ENCODE peak calls at places on chromosomes 6 and 20, in five cellular contexts. P, Q, R, B and F are unnamed samples. For H3K9me3 and H3K27me3, the result is how much of the 10 kb centered on the place peaks cover.

GRCh38 chr6:108944707-108945685 is 96.8 kb downstream of the ARMC2 start:
- DNase-seq in P (peak), Q (no peak), R (peak), B (no peak), F (no peak)

GRCh38 chr6:85449388-85449817 is 480 bp upstream of the NT5E start:
- DNase-seq in P (peak), Q (no peak), R (peak), B (no peak), F (peak)

GRCh38 chr20:53180928-53181362 is 208.8 kb downstream of the TSHZ2 start:
- DNase-seq in P (no peak), Q (no peak), R (no peak), B (no peak), F (no peak)

GRCh38 chr6:123926000-123926399 is 122.3 kb downstream of the NKAIN2 start:
- DNase-seq in P (no peak), Q (no peak), R (no peak), B (no peak), F (no peak)

GRCh38 chr6:44841829-44842228 is 454.3 kb downstream of the CDC5L start:
- DNase-seq in P (no peak), Q (no peak), R (no peak), B (no peak), F (no peak)

GRCh38 chr6:30555428-30556005 is 772 bp downstream of the GNL1 start:
- DNase-seq in P (peak), Q (no peak), R (peak), B (no peak), F (peak)

GRCh38 chr6:149234051-149234962 is 83.2 kb upstream of the TAB2 start:
- DNase-seq in P (no peak), Q (no peak), R (no peak), B (no peak), F (no peak)

GRCh38 chr6:109349419-109349987 is 32.8 kb downstream of the CD164 start:
- DNase-seq in P (no peak), Q (no peak), R (no peak), B (peak), F (peak)

GRCh38 chr6:156391379-156391777 is 385.8 kb upstream of the ARID1B start:
- DNase-seq in P (no peak), Q (no peak), R (no peak), B (peak), F (no peak)

GRCh38 chr20:38534756-38535155 is 46.2 kb upstream of the ADIG start:
- DNase-seq in P (no peak), Q (no peak), R (no peak), B (no peak), F (no peak)

GRCh38 chr20:47596003-47596571 is 94.4 kb downstream of the NCOA3 start:
- DNase-seq in P (no peak), Q (no peak), R (no peak), B (no peak), F (no peak)

GRCh38 chr20:58447733-58448391 is 58.8 kb downstream of the VAPB start:
- DNase-seq in P (no peak), Q (peak), R (no peak), B (no peak), F (peak)

GRCh38 chr6:149903938-149904611 is 6.2 kb upstream of the RAET1E start:
- DNase-seq in P (no peak), Q (no peak), R (no peak), B (no peak), F (no peak)

GRCh38 chr20:61603715-61604114 is 351.7 kb downstream of the CDH4 start:
- DNase-seq in P (no peak), Q (no peak), R (no peak), B (no peak), F (no peak)

GRCh38 chr6:111243095-111243494 is 155.8 kb downstream of the SLC16A10 start:
- DNase-seq in P (no peak), Q (no peak), R (no peak), B (no peak), F (no peak)

GRCh38 chr6:139882977-139883728 is 508.7 kb upstream of the CITED2 start:
- DNase-seq in P (no peak), Q (no peak), R (no peak), B (no peak), F (no peak)

GRCh38 chr6:139919107-139920026 is 544.9 kb upstream of the CITED2 start:
- DNase-seq in P (no peak), Q (no peak), R (no peak), B (no peak), F (no peak)

GRCh38 chr6:45681860-45682488 is 304.2 kb upstream of the SUPT3H start:
- DNase-seq in P (no peak), Q (no peak), R (no peak), B (no peak), F (peak)

GRCh38 chr20:10469599-10469998 is 34.5 kb downstream of the SLX4IP start:
- DNase-seq in P (peak), Q (no peak), R (peak), B (peak), F (peak)

GRCh38 chr6:17914651-17915050 is 72.8 kb downstream of the KIF13A start:
- DNase-seq in P (no peak), Q (no peak), R (no peak), B (no peak), F (no peak)

GRCh38 chr6:123039431-123039830 is 43.4 kb downstream of the CLVS2 start:
- DNase-seq in P (no peak), Q (no peak), R (no peak), B (no peak), F (no peak)

DNA sequence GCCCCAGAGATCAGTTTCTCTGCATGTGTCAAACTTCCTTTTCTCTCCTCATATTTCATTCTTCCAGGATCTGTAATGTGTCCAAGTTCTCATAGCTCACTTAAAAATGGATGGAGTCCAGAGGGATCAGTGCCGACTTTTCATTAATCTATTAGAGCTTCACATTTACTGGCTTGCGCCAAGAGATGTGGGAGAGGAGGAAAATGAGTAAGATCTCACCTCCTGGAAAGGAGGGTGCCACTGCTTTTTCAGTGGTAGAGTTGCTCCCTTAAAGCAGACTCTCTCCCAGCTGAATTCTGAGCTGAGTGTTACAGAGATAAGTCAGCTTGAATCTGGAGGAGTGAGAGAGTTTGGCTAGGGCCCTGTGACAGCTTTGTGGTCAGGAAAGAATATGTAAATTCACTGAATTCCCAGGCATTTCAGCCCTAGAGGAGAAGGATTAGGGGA is 175.9 kb downstream of the SOX4 start:
- DNase-seq in P (no peak), Q (no peak), R (peak), B (no peak), F (no peak)
- H3K27ac ChIP-seq in P (no peak), Q (no peak), R (no peak), B (peak), F (peak)

GRCh38 chr6:352474-352873 is 39.1 kb upstream of the IRF4 start:
- DNase-seq in P (peak), Q (no peak), R (no peak), B (no peak), F (no peak)

GRCh38 chr6:354631-355280 is 36.8 kb upstream of the IRF4 start:
- DNase-seq in P (peak), Q (no peak), R (no peak), B (no peak), F (no peak)

GRCh38 chr6:355373-355772 is 36.2 kb upstream of the IRF4 start:
- DNase-seq in P (no peak), Q (no peak), R (no peak), B (no peak), F (no peak)

GRCh38 chr6:352896-353470 is 38.6 kb upstream of the IRF4 start:
- DNase-seq in P (peak), Q (no peak), R (no peak), B (no peak), F (no peak)

DNA sequence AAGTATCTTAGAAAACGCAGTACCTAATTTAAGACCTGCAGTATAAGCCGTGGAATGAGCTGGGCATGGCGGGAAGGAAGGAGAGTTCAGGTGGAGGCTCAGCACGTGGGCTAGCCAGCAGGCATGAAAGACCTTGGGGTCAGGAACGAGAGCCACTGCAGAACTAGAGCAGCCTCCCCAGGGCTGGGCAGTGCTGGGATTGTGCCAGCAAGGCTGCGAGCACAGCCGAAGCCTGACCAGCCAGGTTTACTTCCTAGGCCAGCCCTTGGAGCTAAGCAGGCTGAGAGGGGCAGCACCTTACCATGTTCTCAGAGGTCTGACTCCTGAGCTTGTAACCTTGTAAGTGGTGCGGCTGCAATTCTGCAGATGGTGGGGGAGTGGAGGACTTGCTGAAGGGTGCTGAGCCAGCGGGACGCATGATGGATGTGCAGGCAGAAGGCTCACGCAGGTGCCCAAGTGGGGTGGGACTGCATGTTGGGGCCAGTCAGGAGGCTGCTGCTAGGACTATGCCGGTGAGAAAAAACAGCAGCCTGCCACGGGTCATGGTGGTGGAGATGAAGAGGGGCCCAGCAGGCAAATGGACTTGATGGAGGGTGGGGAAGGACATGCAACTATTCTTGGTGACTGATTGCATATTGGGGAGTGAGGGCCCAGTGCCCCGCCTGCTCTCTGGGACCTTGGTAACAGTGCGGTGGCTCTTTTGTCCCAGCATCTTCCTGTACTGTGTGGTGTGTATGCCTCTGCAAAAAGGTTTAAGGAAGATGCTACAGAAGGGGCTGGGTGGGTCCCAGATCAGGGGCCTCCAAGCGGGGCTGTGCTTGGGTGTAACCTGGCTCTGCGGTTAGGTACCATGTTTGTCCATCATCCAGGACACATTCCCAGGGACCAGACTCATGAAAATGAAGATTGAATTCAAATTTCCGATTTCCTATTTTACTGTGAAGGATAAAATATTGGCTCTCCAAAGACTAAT is 37.6 kb upstream of the IRF4 start:
- DNase-seq in P (peak), Q (no peak), R (no peak), B (no peak), F (no peak)
- H3K9me3 ChIP-seq in P (under half), Q (under half), R (under half), B (under half), F (under half)

DNA sequence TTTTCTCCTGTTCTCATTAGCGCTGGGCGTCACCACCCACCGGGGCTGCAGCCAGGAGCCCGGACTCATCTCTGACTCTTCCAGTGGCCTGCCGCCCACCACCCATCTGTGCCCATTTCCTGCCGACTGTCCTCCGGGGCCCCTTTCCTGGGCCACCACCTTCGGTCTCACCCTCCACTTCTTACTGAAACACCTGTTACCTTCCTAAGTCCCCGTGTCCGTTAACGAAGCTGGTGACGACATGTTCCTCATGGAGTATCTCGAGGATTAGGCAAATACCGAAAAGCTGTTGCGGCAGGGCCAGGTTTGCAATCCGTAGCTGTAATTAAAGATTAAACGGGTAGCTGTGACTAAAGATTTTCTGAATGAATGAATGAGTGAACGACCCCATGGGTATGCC is 80.2 kb downstream of the SRC start:
- DNase-seq in P (no peak), Q (no peak), R (no peak), B (no peak), F (no peak)
- H3K27me3 ChIP-seq in P (under half), Q (under half), R (under half), B (under half), F (under half)

GRCh38 chr20:49978685-49979029 is 4.1 kb upstream of the SNAI1 start:
- DNase-seq in P (no peak), Q (no peak), R (no peak), B (no peak), F (no peak)

GRCh38 chr20:49980140-49981008 is 2.4 kb upstream of the SNAI1 start:
- DNase-seq in P (no peak), Q (no peak), R (no peak), B (no peak), F (no peak)

GRCh38 chr20:49976542-49976941 is 6.2 kb upstream of the SNAI1 start:
- DNase-seq in P (no peak), Q (no peak), R (no peak), B (no peak), F (no peak)

GRCh38 chr20:49981218-49982071 is 1.3 kb upstream of the SNAI1 start:
- DNase-seq in P (no peak), Q (no peak), R (no peak), B (no peak), F (no peak)

GRCh38 chr20:49979030-49979832 is 3.5 kb upstream of the SNAI1 start:
- DNase-seq in P (no peak), Q (peak), R (peak), B (peak), F (peak)
- H3K27ac ChIP-seq in P (no peak), Q (no peak), R (no peak), B (no peak), F (no peak)